ENCODE peak calls at places on chromosomes 11 and 22, in four cellular contexts. One of them, this sample, is unnamed.

GRCh38 chr11:124285610-124286344 is 28.0 kb downstream of the OR8D1 start:
- DNase-seq in H9: no peak
- DNase-seq in IMR-90: peak
- DNase-seq in H1: no peak
- DNase-seq in this sample: no peak

GRCh38 chr11:62145261-62145871 is 21.6 kb downstream of the INCENP start:
- DNase-seq in H9: peak
- DNase-seq in IMR-90: no peak
- DNase-seq in H1: no peak
- DNase-seq in this sample: no peak

GRCh38 chr22:20192293-20192971 is 41.6 kb upstream of the CCDC188 start:
- DNase-seq in H9: no peak
- DNase-seq in IMR-90: no peak
- DNase-seq in H1: no peak
- DNase-seq in this sample: no peak

GRCh38 chr11:48384670-48385069 is 18.4 kb upstream of the OR4C5 start:
- DNase-seq in H9: no peak
- DNase-seq in IMR-90: no peak
- DNase-seq in H1: peak
- DNase-seq in this sample: peak

GRCh38 chr11:118565062-118565461 is 669 bp downstream of the IFT46 start:
- DNase-seq in H9: no peak
- DNase-seq in IMR-90: no peak
- DNase-seq in H1: no peak
- DNase-seq in this sample: no peak

GRCh38 chr22:21669026-21669425 is 3.2 kb downstream of the PPIL2 start:
- DNase-seq in H9: no peak
- DNase-seq in IMR-90: no peak
- DNase-seq in H1: no peak
- DNase-seq in this sample: no peak

GRCh38 chr11:130726234-130726559 is 190.1 kb downstream of the SNX19 start:
- DNase-seq in H9: no peak
- DNase-seq in IMR-90: peak
- DNase-seq in H1: no peak
- DNase-seq in this sample: no peak

GRCh38 chr11:39177678-39178077 is 2281.8 kb downstream of the LRRC4C start:
- DNase-seq in H9: no peak
- DNase-seq in IMR-90: no peak
- DNase-seq in H1: no peak
- DNase-seq in this sample: no peak

GRCh38 chr11:67508486-67509121 is 642 bp upstream of the CDK2AP2 start:
- DNase-seq in H9: peak
- DNase-seq in IMR-90: peak
- DNase-seq in H1: peak
- DNase-seq in this sample: peak

GRCh38 chr22:34798605-34799004 is 267.4 kb upstream of the ISX start:
- DNase-seq in H9: no peak
- DNase-seq in IMR-90: no peak
- DNase-seq in H1: no peak
- DNase-seq in this sample: no peak

GRCh38 chr11:41431784-41432183 is 27.7 kb downstream of the LRRC4C start:
- DNase-seq in H9: no peak
- DNase-seq in IMR-90: no peak
- DNase-seq in H1: no peak
- DNase-seq in this sample: peak

GRCh38 chr11:776459-777287 is 614 bp downstream of the GATD1 start:
- DNase-seq in H9: peak
- DNase-seq in IMR-90: no peak
- DNase-seq in H1: no peak
- DNase-seq in this sample: peak

GRCh38 chr22:44583854-44584253 is 85.8 kb upstream of the RTL6 start:
- DNase-seq in H9: peak
- DNase-seq in IMR-90: no peak
- DNase-seq in H1: no peak
- DNase-seq in this sample: no peak

GRCh38 chr22:20264614-20265452 is 3.3 kb downstream of the RTN4R start:
- DNase-seq in H9: no peak
- DNase-seq in IMR-90: no peak
- DNase-seq in H1: no peak
- DNase-seq in this sample: no peak

GRCh38 chr11:12868315-12869073 is 140.6 kb upstream of the RASSF10 start:
- DNase-seq in H9: no peak
- DNase-seq in IMR-90: peak
- DNase-seq in H1: no peak
- DNase-seq in this sample: peak

GRCh38 chr11:19349340-19350025 is 108.7 kb upstream of the E2F8 start:
- DNase-seq in H9: no peak
- DNase-seq in IMR-90: no peak
- DNase-seq in H1: no peak
- DNase-seq in this sample: no peak

GRCh38 chr11:46564459-46564858 is 29.4 kb downstream of the AMBRA1 start:
- DNase-seq in H9: no peak
- DNase-seq in IMR-90: peak
- DNase-seq in H1: no peak
- DNase-seq in this sample: no peak

GRCh38 chr11:109892321-109892794 is 200.8 kb upstream of the ZC3H12C start:
- DNase-seq in H9: no peak
- DNase-seq in IMR-90: no peak
- DNase-seq in H1: no peak
- DNase-seq in this sample: peak

GRCh38 chr22:41574847-41575381 is 14.1 kb downstream of the CSDC2 start:
- DNase-seq in H9: no peak
- DNase-seq in IMR-90: peak
- DNase-seq in H1: no peak
- DNase-seq in this sample: no peak

GRCh38 chr11:69280994-69281393 is 13.0 kb upstream of the MYEOV start:
- DNase-seq in H9: no peak
- DNase-seq in IMR-90: peak
- DNase-seq in H1: no peak
- DNase-seq in this sample: peak

GRCh38 chr11:73429121-73429740 is 53.0 kb downstream of the RELT start:
- DNase-seq in H9: no peak
- DNase-seq in IMR-90: peak
- DNase-seq in H1: no peak
- DNase-seq in this sample: peak

GRCh38 chr22:49449811-49450386 is 377.8 kb downstream of the BRD1 start:
- DNase-seq in H9: peak
- DNase-seq in IMR-90: no peak
- DNase-seq in H1: no peak
- DNase-seq in this sample: peak

GRCh38 chr11:85844439-85845051 is 10.6 kb upstream of the CCDC83 start:
- DNase-seq in H9: no peak
- DNase-seq in IMR-90: peak
- DNase-seq in H1: no peak
- DNase-seq in this sample: peak

GRCh38 chr11:123580557-123581275 is 73.7 kb downstream of the SCN3B start:
- DNase-seq in H9: peak
- DNase-seq in IMR-90: peak
- DNase-seq in H1: peak
- DNase-seq in this sample: peak

GRCh38 chr11:32118025-32118974 is 27.4 kb downstream of the RCN1 start:
- DNase-seq in H9: no peak
- DNase-seq in IMR-90: peak
- DNase-seq in H1: no peak
- DNase-seq in this sample: no peak

GRCh38 chr11:44443836-44444769 is 121.4 kb upstream of the CD82 start:
- DNase-seq in H9: peak
- DNase-seq in IMR-90: no peak
- DNase-seq in H1: no peak
- DNase-seq in this sample: peak

GRCh38 chr11:43810929-43811596 is 69.6 kb upstream of the ALKBH3 start:
- DNase-seq in H9: no peak
- DNase-seq in IMR-90: no peak
- DNase-seq in H1: no peak
- DNase-seq in this sample: no peak

GRCh38 chr22:49007013-49007653 is 820.5 kb downstream of the BRD1 start:
- DNase-seq in H9: peak
- DNase-seq in IMR-90: no peak
- DNase-seq in H1: peak
- DNase-seq in this sample: no peak

GRCh38 chr22:40449676-40450035 is 79.3 kb downstream of the SGSM3 start:
- DNase-seq in H9: no peak
- DNase-seq in IMR-90: peak
- DNase-seq in H1: no peak
- DNase-seq in this sample: no peak

GRCh38 chr11:45906965-45907591 is at the start of gene FREY1:
- DNase-seq in H9: no peak
- DNase-seq in IMR-90: no peak
- DNase-seq in H1: no peak
- DNase-seq in this sample: no peak

GRCh38 chr22:46935506-46936377 is 173.3 kb downstream of the TBC1D22A start:
- DNase-seq in H9: no peak
- DNase-seq in IMR-90: no peak
- DNase-seq in H1: peak
- DNase-seq in this sample: no peak

GRCh38 chr11:472816-473215 is 22.7 kb downstream of the PTDSS2 start:
- DNase-seq in H9: no peak
- DNase-seq in IMR-90: no peak
- DNase-seq in H1: peak
- DNase-seq in this sample: no peak

GRCh38 chr11:518463-519202 is 11.6 kb upstream of the RNH1 start:
- DNase-seq in H9: peak
- DNase-seq in IMR-90: peak
- DNase-seq in H1: peak
- DNase-seq in this sample: peak

DNA sequence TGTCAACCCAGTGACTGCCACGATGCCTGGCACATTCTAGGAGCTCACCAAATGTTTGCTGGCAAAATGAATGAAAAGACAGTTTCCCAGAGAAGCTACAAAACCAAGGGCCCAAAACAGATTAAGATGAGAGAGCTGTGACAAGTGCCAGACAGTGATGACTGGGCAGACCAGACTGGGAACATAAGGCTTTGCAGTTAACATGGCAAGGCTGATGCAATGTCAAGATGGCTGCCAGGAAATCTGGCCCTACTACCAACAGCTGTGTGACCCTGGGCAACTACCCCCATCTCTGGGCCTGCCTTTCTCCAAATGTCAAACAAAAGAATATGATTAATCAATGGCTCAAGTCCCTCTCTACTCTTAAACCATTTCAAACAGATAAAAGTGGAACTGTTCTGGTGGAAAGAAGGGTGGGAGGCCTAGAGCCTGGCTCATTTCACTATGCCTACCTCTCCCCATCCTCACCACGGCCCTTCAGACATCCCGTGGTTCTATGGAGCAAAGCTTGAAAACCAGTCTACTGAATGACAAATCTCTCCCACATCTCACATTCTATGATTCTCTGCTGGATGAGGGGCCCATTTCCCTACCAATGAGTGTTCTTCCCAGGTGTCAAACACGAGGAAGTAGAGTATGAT is 12.8 kb downstream of the AP1B1 start:
- DNase-seq in H9: no peak
- DNase-seq in IMR-90: peak
- DNase-seq in H1: no peak
- DNase-seq in this sample: peak
- H2AK5ac ChIP-seq in H9: no peak
- H2AK5ac ChIP-seq in IMR-90: no peak
- H2AK5ac ChIP-seq in H1: no peak
- H2AK5ac ChIP-seq in this sample: no peak

GRCh38 chr11:70866834-70867233 is 385.5 kb downstream of the SHANK2 start:
- DNase-seq in H9: no peak
- DNase-seq in IMR-90: no peak
- DNase-seq in H1: no peak
- DNase-seq in this sample: no peak

GRCh38 chr11:70863988-70864387 is 388.4 kb downstream of the SHANK2 start:
- DNase-seq in H9: no peak
- DNase-seq in IMR-90: no peak
- DNase-seq in H1: no peak
- DNase-seq in this sample: no peak

GRCh38 chr11:70868341-70868885 is 384.0 kb downstream of the SHANK2 start:
- DNase-seq in H9: no peak
- DNase-seq in IMR-90: no peak
- DNase-seq in H1: no peak
- DNase-seq in this sample: no peak

GRCh38 chr11:70865356-70865755 is 387.0 kb downstream of the SHANK2 start:
- DNase-seq in H9: no peak
- DNase-seq in IMR-90: no peak
- DNase-seq in H1: no peak
- DNase-seq in this sample: no peak

DNA sequence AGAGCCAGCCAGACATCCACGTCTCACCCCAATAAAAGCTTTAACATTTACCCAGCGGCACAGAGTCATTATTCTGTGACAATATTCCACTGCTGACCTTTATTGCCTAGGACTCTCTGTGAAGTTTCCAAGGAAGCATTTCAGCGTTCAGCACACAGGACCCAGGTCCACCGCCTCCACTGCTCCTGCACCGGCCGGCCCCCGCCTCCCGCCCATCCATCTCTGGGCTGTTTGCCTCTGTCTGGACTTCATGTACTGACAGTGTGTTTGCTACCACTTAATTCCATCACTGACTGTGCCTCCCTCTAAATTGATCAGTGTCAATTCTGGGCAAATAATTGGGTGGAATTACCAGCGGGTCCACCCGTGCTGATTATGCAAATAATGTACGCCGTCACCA is 384.7 kb downstream of the SHANK2 start:
- DNase-seq in H9: no peak
- DNase-seq in IMR-90: no peak
- DNase-seq in H1: no peak
- DNase-seq in this sample: no peak
- H4K5ac ChIP-seq in H9: no peak
- H4K5ac ChIP-seq in IMR-90: no peak
- H4K5ac ChIP-seq in H1: no peak
- H4K5ac ChIP-seq in this sample: no peak

DNA sequence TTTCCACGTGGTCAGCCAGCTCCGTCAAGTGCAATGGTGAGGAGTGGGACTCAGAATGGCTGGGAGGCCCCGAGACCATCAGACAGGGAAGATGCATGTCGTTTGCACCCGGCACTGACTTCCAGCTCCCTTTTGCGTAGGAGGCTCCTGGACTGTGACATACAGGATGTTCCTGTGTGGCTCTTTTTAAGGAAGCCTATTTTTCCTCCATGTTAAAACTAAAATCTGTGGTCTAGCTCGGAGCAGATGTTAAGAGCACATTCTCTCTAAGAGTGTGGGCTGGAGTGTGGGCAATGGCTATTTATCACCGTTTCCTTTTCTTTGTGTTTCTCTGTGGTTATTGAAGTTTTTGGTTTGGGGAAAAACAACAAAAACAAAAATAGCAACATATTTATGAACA is 40.9 kb upstream of the AMPD3 start:
- DNase-seq in H9: no peak
- DNase-seq in IMR-90: no peak
- DNase-seq in H1: no peak
- DNase-seq in this sample: no peak
- H2AK5ac ChIP-seq in H9: no peak
- H2AK5ac ChIP-seq in IMR-90: no peak
- H2AK5ac ChIP-seq in H1: no peak
- H2AK5ac ChIP-seq in this sample: no peak

DNA sequence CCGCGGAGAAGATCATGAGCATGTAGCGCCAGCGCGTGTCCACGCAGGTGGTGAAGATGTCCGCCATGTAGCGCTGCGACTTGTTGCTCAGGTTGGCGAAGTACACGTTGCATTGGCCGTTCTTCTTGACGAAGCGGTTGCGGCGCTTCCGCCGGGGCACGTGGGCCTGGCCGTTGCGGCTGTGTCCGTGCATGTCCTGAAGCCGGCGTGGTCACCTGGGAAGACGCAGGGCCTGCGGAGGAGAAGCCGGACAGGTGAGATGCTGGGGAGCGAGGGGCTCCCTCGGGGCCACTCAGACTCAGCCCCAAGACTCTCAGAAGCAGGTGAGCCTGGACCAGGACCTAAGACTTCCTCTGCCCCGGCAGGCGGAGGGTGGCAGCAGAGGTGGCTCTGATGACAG is 27.1 kb downstream of the KCNJ4 start:
- DNase-seq in H9: no peak
- DNase-seq in IMR-90: no peak
- DNase-seq in H1: no peak
- DNase-seq in this sample: no peak
- H4K5ac ChIP-seq in H9: no peak
- H4K5ac ChIP-seq in IMR-90: no peak
- H4K5ac ChIP-seq in H1: no peak
- H4K5ac ChIP-seq in this sample: no peak